ENCODE peak calls at places on chromosomes 6 and 20, in four cellular contexts. One of them, this sample, is unnamed.

GRCh38 chr6:168384045-168385038 is 56.6 kb upstream of the SMOC2 start:
- DNase-seq in NCI-H748 treated with DMSO at 0.1 percent for 48 hours: no peak
- DNase-seq in stimulated activated CD4-positive, alpha-beta T cell treated with anti-CD3 and anti-CD28 coated beads, Interleukin-1b, Interleukin-23, amount 100 ng/mL, for 24 hours: no peak
- DNase-seq in activated T-cell treated with anti-CD3 and anti-CD28 coated beads for 24 hours: no peak
- DNase-seq in this sample: no peak

GRCh38 chr6:159790947-159791598 is 806 bp downstream of the MRPL18 start:
- DNase-seq in NCI-H748 treated with DMSO at 0.1 percent for 48 hours: no peak
- DNase-seq in stimulated activated CD4-positive, alpha-beta T cell treated with anti-CD3 and anti-CD28 coated beads, Interleukin-1b, Interleukin-23, amount 100 ng/mL, for 24 hours: no peak
- DNase-seq in activated T-cell treated with anti-CD3 and anti-CD28 coated beads for 24 hours: no peak
- DNase-seq in this sample: no peak

GRCh38 chr6:170085475-170086401 is 205.1 kb downstream of the DLL1 start:
- DNase-seq in stimulated activated CD4-positive, alpha-beta T cell treated with anti-CD3 and anti-CD28 coated beads, Interleukin-1b, Interleukin-23, amount 100 ng/mL, for 24 hours: no peak
- DNase-seq in NCI-H748 treated with DMSO at 0.1 percent for 48 hours: no peak
- DNase-seq in activated T-cell treated with anti-CD3 and anti-CD28 coated beads for 24 hours: no peak
- DNase-seq in this sample: no peak

GRCh38 chr6:84492246-84493135 is 265.0 kb upstream of the CEP162 start:
- DNase-seq in stimulated activated CD4-positive, alpha-beta T cell treated with anti-CD3 and anti-CD28 coated beads, Interleukin-1b, Interleukin-23, amount 100 ng/mL, for 24 hours: no peak
- DNase-seq in NCI-H748 treated with DMSO at 0.1 percent for 48 hours: no peak
- DNase-seq in activated T-cell treated with anti-CD3 and anti-CD28 coated beads for 24 hours: no peak
- DNase-seq in this sample: no peak

GRCh38 chr20:32249030-32249738 is 28.3 kb upstream of the KIF3B start:
- DNase-seq in stimulated activated CD4-positive, alpha-beta T cell treated with anti-CD3 and anti-CD28 coated beads, Interleukin-1b, Interleukin-23, amount 100 ng/mL, for 24 hours: no peak
- DNase-seq in activated T-cell treated with anti-CD3 and anti-CD28 coated beads for 24 hours: no peak
- DNase-seq in NCI-H748 treated with DMSO at 0.1 percent for 48 hours: no peak
- DNase-seq in this sample: no peak

GRCh38 chr6:82183642-82184282 is 63.8 kb downstream of the IBTK start:
- DNase-seq in activated T-cell treated with anti-CD3 and anti-CD28 coated beads for 24 hours: no peak
- DNase-seq in NCI-H748 treated with DMSO at 0.1 percent for 48 hours: no peak
- DNase-seq in stimulated activated CD4-positive, alpha-beta T cell treated with anti-CD3 and anti-CD28 coated beads, Interleukin-1b, Interleukin-23, amount 100 ng/mL, for 24 hours: no peak
- DNase-seq in this sample: no peak

GRCh38 chr6:25288518-25288917 is 9.3 kb downstream of the CARMIL1 start:
- DNase-seq in activated T-cell treated with anti-CD3 and anti-CD28 coated beads for 24 hours: no peak
- DNase-seq in NCI-H748 treated with DMSO at 0.1 percent for 48 hours: no peak
- DNase-seq in stimulated activated CD4-positive, alpha-beta T cell treated with anti-CD3 and anti-CD28 coated beads, Interleukin-1b, Interleukin-23, amount 100 ng/mL, for 24 hours: no peak
- DNase-seq in this sample: no peak

GRCh38 chr6:57222684-57223077 is 574 bp upstream of the RAB23 start:
- DNase-seq in activated T-cell treated with anti-CD3 and anti-CD28 coated beads for 24 hours: no peak
- DNase-seq in NCI-H748 treated with DMSO at 0.1 percent for 48 hours: no peak
- DNase-seq in stimulated activated CD4-positive, alpha-beta T cell treated with anti-CD3 and anti-CD28 coated beads, Interleukin-1b, Interleukin-23, amount 100 ng/mL, for 24 hours: no peak
- DNase-seq in this sample: no peak

GRCh38 chr20:12354725-12355124 is 437.0 kb downstream of the BTBD3 start:
- DNase-seq in activated T-cell treated with anti-CD3 and anti-CD28 coated beads for 24 hours: no peak
- DNase-seq in stimulated activated CD4-positive, alpha-beta T cell treated with anti-CD3 and anti-CD28 coated beads, Interleukin-1b, Interleukin-23, amount 100 ng/mL, for 24 hours: no peak
- DNase-seq in NCI-H748 treated with DMSO at 0.1 percent for 48 hours: no peak
- DNase-seq in this sample: no peak

GRCh38 chr20:35539756-35540212 is 2.1 kb upstream of the ERGIC3 start:
- DNase-seq in NCI-H748 treated with DMSO at 0.1 percent for 48 hours: peak
- DNase-seq in activated T-cell treated with anti-CD3 and anti-CD28 coated beads for 24 hours: no peak
- DNase-seq in stimulated activated CD4-positive, alpha-beta T cell treated with anti-CD3 and anti-CD28 coated beads, Interleukin-1b, Interleukin-23, amount 100 ng/mL, for 24 hours: no peak
- DNase-seq in this sample: peak

GRCh38 chr20:39269031-39269461 is 306.9 kb downstream of the DHX35 start:
- DNase-seq in activated T-cell treated with anti-CD3 and anti-CD28 coated beads for 24 hours: peak
- DNase-seq in NCI-H748 treated with DMSO at 0.1 percent for 48 hours: peak
- DNase-seq in stimulated activated CD4-positive, alpha-beta T cell treated with anti-CD3 and anti-CD28 coated beads, Interleukin-1b, Interleukin-23, amount 100 ng/mL, for 24 hours: no peak
- DNase-seq in this sample: peak

GRCh38 chr6:6003334-6004146 is 3.2 kb downstream of the NRN1 start:
- DNase-seq in activated T-cell treated with anti-CD3 and anti-CD28 coated beads for 24 hours: no peak
- DNase-seq in stimulated activated CD4-positive, alpha-beta T cell treated with anti-CD3 and anti-CD28 coated beads, Interleukin-1b, Interleukin-23, amount 100 ng/mL, for 24 hours: no peak
- DNase-seq in NCI-H748 treated with DMSO at 0.1 percent for 48 hours: peak
- DNase-seq in this sample: peak

GRCh38 chr6:142821860-142822259 is 123.1 kb downstream of the HIVEP2 start:
- DNase-seq in NCI-H748 treated with DMSO at 0.1 percent for 48 hours: no peak
- DNase-seq in stimulated activated CD4-positive, alpha-beta T cell treated with anti-CD3 and anti-CD28 coated beads, Interleukin-1b, Interleukin-23, amount 100 ng/mL, for 24 hours: no peak
- DNase-seq in activated T-cell treated with anti-CD3 and anti-CD28 coated beads for 24 hours: no peak
- DNase-seq in this sample: no peak

GRCh38 chr6:143039548-143039947 is 21.1 kb upstream of the AIG1 start:
- DNase-seq in NCI-H748 treated with DMSO at 0.1 percent for 48 hours: no peak
- DNase-seq in stimulated activated CD4-positive, alpha-beta T cell treated with anti-CD3 and anti-CD28 coated beads, Interleukin-1b, Interleukin-23, amount 100 ng/mL, for 24 hours: no peak
- DNase-seq in activated T-cell treated with anti-CD3 and anti-CD28 coated beads for 24 hours: no peak
- DNase-seq in this sample: no peak